ENCODE peak calls at places on chromosomes 12 and 14, in six cellular contexts. One of them, this sample, is unnamed. For H3K4me1, the result is how much of the 10 kb centered on the place peaks cover.

GRCh38 chr12:25376392-25376791 is 125.7 kb upstream of the KRAS start:
- DNase-seq in mucosa of descending colon: no peak
- DNase-seq in uterus: no peak
- DNase-seq in IMR-90: no peak
- DNase-seq in mesendoderm: no peak
- DNase-seq in H9: no peak
- DNase-seq in this sample: no peak

GRCh38 chr14:101444116-101444515 is 117.2 kb upstream of the DIO3 start:
- DNase-seq in mucosa of descending colon: no peak
- DNase-seq in uterus: no peak
- DNase-seq in IMR-90: peak
- DNase-seq in mesendoderm: no peak
- DNase-seq in H9: no peak
- DNase-seq in this sample: no peak

GRCh38 chr12:40312982-40313576 is 88.3 kb downstream of the LRRK2 start:
- DNase-seq in mucosa of descending colon: peak
- DNase-seq in uterus: no peak
- DNase-seq in IMR-90: peak
- DNase-seq in mesendoderm: no peak
- DNase-seq in H9: no peak
- DNase-seq in this sample: no peak

GRCh38 chr14:96905825-96906224 is 108.6 kb downstream of the VRK1 start:
- DNase-seq in mucosa of descending colon: no peak
- DNase-seq in uterus: no peak
- DNase-seq in IMR-90: no peak
- DNase-seq in mesendoderm: no peak
- DNase-seq in H9: no peak
- DNase-seq in this sample: no peak

GRCh38 chr12:112166051-112167015 is 41.0 kb downstream of the TRAFD1 start:
- DNase-seq in mucosa of descending colon: no peak
- DNase-seq in uterus: no peak
- DNase-seq in IMR-90: no peak
- DNase-seq in mesendoderm: no peak
- DNase-seq in H9: no peak
- DNase-seq in this sample: peak

GRCh38 chr12:75439930-75440329 is 40.6 kb upstream of the GLIPR1 start:
- DNase-seq in mucosa of descending colon: no peak
- DNase-seq in uterus: no peak
- DNase-seq in IMR-90: no peak
- DNase-seq in mesendoderm: no peak
- DNase-seq in H9: no peak
- DNase-seq in this sample: no peak

GRCh38 chr12:53324113-53324778 is 2.8 kb upstream of the AAAS start:
- DNase-seq in mucosa of descending colon: peak
- DNase-seq in uterus: peak
- DNase-seq in IMR-90: no peak
- DNase-seq in mesendoderm: no peak
- DNase-seq in H9: peak
- DNase-seq in this sample: no peak

GRCh38 chr14:21248739-21249411 is 20.4 kb downstream of the HNRNPC start:
- DNase-seq in mucosa of descending colon: no peak
- DNase-seq in uterus: no peak
- DNase-seq in IMR-90: peak
- DNase-seq in mesendoderm: no peak
- DNase-seq in H9: no peak
- DNase-seq in this sample: no peak

GRCh38 chr12:109910969-109911348 is 10.9 kb downstream of the TCHP start:
- DNase-seq in mucosa of descending colon: no peak
- DNase-seq in uterus: no peak
- DNase-seq in IMR-90: peak
- DNase-seq in mesendoderm: peak
- DNase-seq in H9: peak
- DNase-seq in this sample: no peak

GRCh38 chr14:100536141-100536540 is 51.1 kb downstream of the BEGAIN start:
- DNase-seq in mucosa of descending colon: no peak
- DNase-seq in uterus: no peak
- DNase-seq in IMR-90: no peak
- DNase-seq in mesendoderm: no peak
- DNase-seq in H9: no peak
- DNase-seq in this sample: peak

GRCh38 chr12:22588817-22589216 is 36.2 kb upstream of the ETNK1 start:
- DNase-seq in mucosa of descending colon: peak
- DNase-seq in uterus: no peak
- DNase-seq in IMR-90: no peak
- DNase-seq in mesendoderm: peak
- DNase-seq in H9: no peak
- DNase-seq in this sample: no peak

GRCh38 chr12:110531741-110532333 is 29.7 kb downstream of the RAD9B start:
- DNase-seq in mucosa of descending colon: no peak
- DNase-seq in uterus: no peak
- DNase-seq in IMR-90: peak
- DNase-seq in mesendoderm: no peak
- DNase-seq in H9: no peak
- DNase-seq in this sample: no peak

GRCh38 chr12:19243577-19243976 is 114.0 kb downstream of the PLEKHA5 start:
- DNase-seq in mucosa of descending colon: no peak
- DNase-seq in uterus: no peak
- DNase-seq in IMR-90: no peak
- DNase-seq in mesendoderm: no peak
- DNase-seq in H9: no peak
- DNase-seq in this sample: no peak

GRCh38 chr14:85587152-85587697 is 57.3 kb downstream of the FLRT2 start:
- DNase-seq in mucosa of descending colon: no peak
- DNase-seq in uterus: no peak
- DNase-seq in IMR-90: peak
- DNase-seq in mesendoderm: no peak
- DNase-seq in H9: no peak
- DNase-seq in this sample: no peak

GRCh38 chr12:53984901-53985357 is at the start of gene HOXC10:
- DNase-seq in mucosa of descending colon: peak
- DNase-seq in uterus: peak
- DNase-seq in IMR-90: peak
- DNase-seq in mesendoderm: peak
- DNase-seq in H9: peak
- DNase-seq in this sample: peak

GRCh38 chr12:120352117-120352516 is 16.8 kb downstream of the MSI1 start:
- DNase-seq in mucosa of descending colon: no peak
- DNase-seq in uterus: no peak
- DNase-seq in IMR-90: peak
- DNase-seq in mesendoderm: no peak
- DNase-seq in H9: no peak
- DNase-seq in this sample: no peak

GRCh38 chr12:56677680-56678079 is 10.4 kb downstream of the PTGES3 start:
- DNase-seq in mucosa of descending colon: no peak
- DNase-seq in uterus: no peak
- DNase-seq in IMR-90: no peak
- DNase-seq in mesendoderm: no peak
- DNase-seq in H9: no peak
- DNase-seq in this sample: no peak

GRCh38 chr12:79512068-79512467 is 178.7 kb downstream of the PAWR start:
- DNase-seq in mucosa of descending colon: no peak
- DNase-seq in uterus: no peak
- DNase-seq in IMR-90: no peak
- DNase-seq in mesendoderm: peak
- DNase-seq in H9: peak
- DNase-seq in this sample: no peak

GRCh38 chr14:24693353-24693737 is 59.4 kb upstream of the GZMB start:
- DNase-seq in mucosa of descending colon: no peak
- DNase-seq in uterus: no peak
- DNase-seq in IMR-90: no peak
- DNase-seq in mesendoderm: peak
- DNase-seq in H9: no peak
- DNase-seq in this sample: no peak

GRCh38 chr14:103123128-103123633 is at the start of gene TNFAIP2:
- DNase-seq in mucosa of descending colon: peak
- DNase-seq in uterus: peak
- DNase-seq in IMR-90: no peak
- DNase-seq in mesendoderm: peak
- DNase-seq in H9: peak
- DNase-seq in this sample: peak

GRCh38 chr14:94019329-94019728 is 6.8 kb upstream of the OTUB2 start:
- DNase-seq in mucosa of descending colon: no peak
- DNase-seq in uterus: no peak
- DNase-seq in IMR-90: no peak
- DNase-seq in mesendoderm: no peak
- DNase-seq in H9: no peak
- DNase-seq in this sample: no peak

GRCh38 chr14:94014375-94014774 is 11.8 kb upstream of the OTUB2 start:
- DNase-seq in mucosa of descending colon: no peak
- DNase-seq in uterus: no peak
- DNase-seq in IMR-90: no peak
- DNase-seq in mesendoderm: no peak
- DNase-seq in H9: no peak
- DNase-seq in this sample: no peak

GRCh38 chr14:94015223-94015622 is 10.9 kb upstream of the OTUB2 start:
- DNase-seq in mucosa of descending colon: no peak
- DNase-seq in uterus: no peak
- DNase-seq in IMR-90: no peak
- DNase-seq in mesendoderm: no peak
- DNase-seq in H9: no peak
- DNase-seq in this sample: no peak

GRCh38 chr14:94018308-94018707 is 7.8 kb upstream of the OTUB2 start:
- DNase-seq in mucosa of descending colon: no peak
- DNase-seq in uterus: no peak
- DNase-seq in IMR-90: no peak
- DNase-seq in mesendoderm: no peak
- DNase-seq in H9: no peak
- DNase-seq in this sample: no peak

DNA sequence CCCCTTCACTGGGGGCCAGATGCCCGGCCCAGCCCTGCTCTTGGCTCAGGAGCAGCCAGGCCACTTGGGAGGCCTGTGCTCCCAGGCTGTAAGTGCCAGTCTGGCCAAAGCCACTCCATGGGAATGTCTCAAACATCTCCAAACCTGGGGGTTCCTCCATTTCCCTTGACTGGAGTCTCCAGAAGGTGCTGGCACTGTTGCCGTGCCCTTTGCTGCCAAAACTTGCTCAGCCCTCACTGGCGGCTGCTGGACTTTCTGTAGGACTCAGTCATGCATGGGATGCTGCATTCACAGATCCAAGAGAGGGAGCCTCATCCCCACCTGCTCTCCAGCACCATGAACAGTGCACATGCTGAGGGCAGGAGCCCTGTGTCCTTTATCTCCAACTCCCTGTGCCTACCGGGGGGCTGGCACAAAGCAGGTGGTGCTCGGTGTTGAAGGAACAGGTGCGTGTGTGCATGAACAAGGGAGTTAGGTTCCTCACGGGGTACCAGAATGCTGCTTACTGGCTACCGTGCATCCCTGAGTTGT is 9.6 kb upstream of the OTUB2 start:
- DNase-seq in mucosa of descending colon: no peak
- DNase-seq in uterus: no peak
- DNase-seq in IMR-90: no peak
- DNase-seq in mesendoderm: no peak
- DNase-seq in H9: no peak
- DNase-seq in this sample: no peak
- H3K4me1 ChIP-seq in mucosa of descending colon: under half
- H3K4me1 ChIP-seq in uterus: under half
- H3K4me1 ChIP-seq in IMR-90: under half
- H3K4me1 ChIP-seq in mesendoderm: under half
- H3K4me1 ChIP-seq in H9: under half
- H3K4me1 ChIP-seq in this sample: under half

GRCh38 chr12:89345376-89345775 is 6.9 kb downstream of the DUSP6 start:
- DNase-seq in mucosa of descending colon: no peak
- DNase-seq in uterus: no peak
- DNase-seq in IMR-90: no peak
- DNase-seq in mesendoderm: no peak
- DNase-seq in H9: no peak
- DNase-seq in this sample: no peak
- H3K4me1 ChIP-seq in mucosa of descending colon: under half
- H3K4me1 ChIP-seq in uterus: under half
- H3K4me1 ChIP-seq in IMR-90: under half
- H3K4me1 ChIP-seq in mesendoderm: under half
- H3K4me1 ChIP-seq in H9: under half
- H3K4me1 ChIP-seq in this sample: under half

DNA sequence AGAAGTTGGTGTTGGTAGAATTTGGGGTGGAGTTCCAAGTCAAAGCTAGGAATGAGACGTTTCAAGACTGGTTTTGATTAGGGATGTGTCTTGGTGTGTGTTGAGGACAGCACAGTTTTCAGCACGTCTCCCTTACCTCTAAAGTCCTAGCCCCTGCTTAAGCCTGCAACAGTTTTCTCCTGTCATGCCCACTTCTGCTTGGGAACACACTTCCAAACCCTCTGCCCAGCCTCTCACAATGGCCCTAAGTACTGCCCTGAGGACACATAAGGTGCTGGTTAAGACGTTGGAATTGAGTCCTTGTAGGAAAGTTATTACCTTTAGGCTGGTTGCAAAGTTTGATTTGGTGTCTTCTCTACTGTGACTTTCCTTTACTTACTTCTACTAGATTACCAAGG is 710 bp upstream of the BMAL2 start:
- DNase-seq in mucosa of descending colon: no peak
- DNase-seq in uterus: no peak
- DNase-seq in IMR-90: no peak
- DNase-seq in mesendoderm: no peak
- DNase-seq in H9: no peak
- DNase-seq in this sample: no peak
- H3K4me1 ChIP-seq in mucosa of descending colon: under half
- H3K4me1 ChIP-seq in uterus: under half
- H3K4me1 ChIP-seq in IMR-90: under half
- H3K4me1 ChIP-seq in mesendoderm: under half
- H3K4me1 ChIP-seq in H9: under half
- H3K4me1 ChIP-seq in this sample: under half

GRCh38 chr14:68260121-68260520 is 440.5 kb downstream of the RAD51B start:
- DNase-seq in mucosa of descending colon: no peak
- DNase-seq in uterus: no peak
- DNase-seq in IMR-90: no peak
- DNase-seq in mesendoderm: peak
- DNase-seq in H9: no peak
- DNase-seq in this sample: no peak

GRCh38 chr14:68255697-68256178 is 436.2 kb downstream of the RAD51B start:
- DNase-seq in mucosa of descending colon: no peak
- DNase-seq in uterus: no peak
- DNase-seq in IMR-90: peak
- DNase-seq in mesendoderm: no peak
- DNase-seq in H9: no peak
- DNase-seq in this sample: no peak

GRCh38 chr14:68254669-68255527 is 435.3 kb downstream of the RAD51B start:
- DNase-seq in mucosa of descending colon: no peak
- DNase-seq in uterus: no peak
- DNase-seq in IMR-90: peak
- DNase-seq in mesendoderm: no peak
- DNase-seq in H9: no peak
- DNase-seq in this sample: no peak

GRCh38 chr14:68261092-68261842 is 441.7 kb downstream of the RAD51B start:
- DNase-seq in mucosa of descending colon: no peak
- DNase-seq in uterus: no peak
- DNase-seq in IMR-90: no peak
- DNase-seq in mesendoderm: peak
- DNase-seq in H9: no peak
- DNase-seq in this sample: no peak

DNA sequence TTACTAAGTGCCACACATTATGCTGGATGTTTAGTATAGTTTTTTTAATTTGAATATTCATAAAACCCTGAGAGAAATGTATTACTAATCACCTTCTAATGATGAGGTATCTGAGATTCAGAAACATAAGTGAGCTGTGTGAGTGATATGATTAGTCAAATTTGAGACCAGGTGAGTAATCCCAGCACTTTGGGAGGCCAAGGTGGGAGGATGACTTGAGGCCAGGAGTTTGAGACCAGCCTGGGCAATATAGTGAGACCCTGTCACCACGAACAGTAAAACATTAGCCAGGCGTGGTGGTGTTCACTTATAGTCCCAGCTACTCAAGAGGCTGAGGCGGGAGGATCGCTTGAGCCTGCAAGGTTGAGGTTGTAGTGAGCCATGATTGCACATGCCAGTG is 438.4 kb downstream of the RAD51B start:
- DNase-seq in mucosa of descending colon: no peak
- DNase-seq in uterus: no peak
- DNase-seq in IMR-90: no peak
- DNase-seq in mesendoderm: no peak
- DNase-seq in H9: no peak
- DNase-seq in this sample: no peak
- H3K4me1 ChIP-seq in mucosa of descending colon: under half
- H3K4me1 ChIP-seq in uterus: under half
- H3K4me1 ChIP-seq in IMR-90: under half
- H3K4me1 ChIP-seq in mesendoderm: under half
- H3K4me1 ChIP-seq in H9: under half
- H3K4me1 ChIP-seq in this sample: under half